ENCODE peak calls at places on chromosomes 4 and X, in ten cellular contexts. One of them, this sample, is unnamed. For H3K4me1, the result is how much of the 10 kb centered on the place peaks cover.

GRCh38 chrX:109760241-109760921 is 27.3 kb upstream of the ACSL4 start:
- ATAC-seq in upper lobe of left lung: no peak
- ATAC-seq in heart left ventricle: no peak
- ATAC-seq in right lobe of liver: no peak
- ATAC-seq in A549: no peak
- ATAC-seq in GM12878: no peak
- ATAC-seq in HepG2: no peak
- ATAC-seq in gastrocnemius medialis: no peak
- ATAC-seq in body of pancreas: no peak
- ATAC-seq in IMR-90: no peak
- ATAC-seq in this sample: no peak

GRCh38 chr4:37132351-37132989 is 112.1 kb upstream of the NWD2 start:
- ATAC-seq in upper lobe of left lung: no peak
- ATAC-seq in heart left ventricle: no peak
- ATAC-seq in right lobe of liver: no peak
- ATAC-seq in A549: no peak
- ATAC-seq in GM12878: peak
- ATAC-seq in HepG2: peak
- ATAC-seq in gastrocnemius medialis: no peak
- ATAC-seq in body of pancreas: no peak
- ATAC-seq in IMR-90: no peak
- ATAC-seq in this sample: no peak

GRCh38 chr4:99201687-99202086 is 17.4 kb downstream of the ADH6 start:
- ATAC-seq in upper lobe of left lung: no peak
- ATAC-seq in heart left ventricle: peak
- ATAC-seq in right lobe of liver: peak
- ATAC-seq in A549: no peak
- ATAC-seq in GM12878: no peak
- ATAC-seq in HepG2: no peak
- ATAC-seq in gastrocnemius medialis: no peak
- ATAC-seq in body of pancreas: peak
- ATAC-seq in IMR-90: peak
- ATAC-seq in this sample: peak

GRCh38 chr4:6727081-6727942 is 11.3 kb downstream of the BLOC1S4 start:
- ATAC-seq in upper lobe of left lung: peak
- ATAC-seq in heart left ventricle: no peak
- ATAC-seq in right lobe of liver: no peak
- ATAC-seq in A549: no peak
- ATAC-seq in GM12878: no peak
- ATAC-seq in HepG2: peak
- ATAC-seq in gastrocnemius medialis: no peak
- ATAC-seq in body of pancreas: no peak
- ATAC-seq in IMR-90: no peak
- ATAC-seq in this sample: no peak

GRCh38 chrX:40996886-40997530 is 88.2 kb upstream of the USP9X start:
- ATAC-seq in upper lobe of left lung: peak
- ATAC-seq in heart left ventricle: no peak
- ATAC-seq in right lobe of liver: peak
- ATAC-seq in A549: peak
- ATAC-seq in GM12878: peak
- ATAC-seq in HepG2: peak
- ATAC-seq in gastrocnemius medialis: peak
- ATAC-seq in body of pancreas: peak
- ATAC-seq in IMR-90: peak
- ATAC-seq in this sample: peak

GRCh38 chrX:39984191-39984956 is 113.4 kb downstream of the BCOR start:
- ATAC-seq in upper lobe of left lung: no peak
- ATAC-seq in heart left ventricle: no peak
- ATAC-seq in right lobe of liver: no peak
- ATAC-seq in A549: no peak
- ATAC-seq in GM12878: peak
- ATAC-seq in HepG2: peak
- ATAC-seq in gastrocnemius medialis: peak
- ATAC-seq in body of pancreas: peak
- ATAC-seq in IMR-90: peak
- ATAC-seq in this sample: peak

GRCh38 chrX:14497184-14497666 is 32.1 kb upstream of the GLRA2 start:
- ATAC-seq in upper lobe of left lung: no peak
- ATAC-seq in heart left ventricle: no peak
- ATAC-seq in right lobe of liver: peak
- ATAC-seq in A549: no peak
- ATAC-seq in GM12878: peak
- ATAC-seq in HepG2: no peak
- ATAC-seq in gastrocnemius medialis: no peak
- ATAC-seq in body of pancreas: no peak
- ATAC-seq in IMR-90: no peak
- ATAC-seq in this sample: no peak

GRCh38 chr4:173371292-173372192 is 788 bp downstream of the SAP30 start:
- ATAC-seq in upper lobe of left lung: no peak
- ATAC-seq in heart left ventricle: no peak
- ATAC-seq in right lobe of liver: peak
- ATAC-seq in A549: peak
- ATAC-seq in GM12878: peak
- ATAC-seq in HepG2: peak
- ATAC-seq in gastrocnemius medialis: peak
- ATAC-seq in body of pancreas: peak
- ATAC-seq in IMR-90: peak
- ATAC-seq in this sample: peak

GRCh38 chr4:38371391-38371851 is 292.6 kb upstream of the KLF3 start:
- ATAC-seq in upper lobe of left lung: peak
- ATAC-seq in heart left ventricle: no peak
- ATAC-seq in right lobe of liver: peak
- ATAC-seq in A549: no peak
- ATAC-seq in GM12878: no peak
- ATAC-seq in HepG2: no peak
- ATAC-seq in gastrocnemius medialis: no peak
- ATAC-seq in body of pancreas: peak
- ATAC-seq in IMR-90: peak
- ATAC-seq in this sample: no peak

GRCh38 chr4:82043081-82043808 is 330.5 kb downstream of the HNRNPD start:
- ATAC-seq in upper lobe of left lung: no peak
- ATAC-seq in heart left ventricle: no peak
- ATAC-seq in right lobe of liver: peak
- ATAC-seq in A549: no peak
- ATAC-seq in GM12878: no peak
- ATAC-seq in HepG2: peak
- ATAC-seq in gastrocnemius medialis: no peak
- ATAC-seq in body of pancreas: peak
- ATAC-seq in IMR-90: no peak
- ATAC-seq in this sample: no peak

GRCh38 chr4:94583938-94584641 is 132.3 kb downstream of the PDLIM5 start:
- ATAC-seq in upper lobe of left lung: no peak
- ATAC-seq in heart left ventricle: no peak
- ATAC-seq in right lobe of liver: no peak
- ATAC-seq in A549: no peak
- ATAC-seq in GM12878: peak
- ATAC-seq in HepG2: no peak
- ATAC-seq in gastrocnemius medialis: peak
- ATAC-seq in body of pancreas: no peak
- ATAC-seq in IMR-90: no peak
- ATAC-seq in this sample: no peak

GRCh38 chr4:77697860-77698599 is 92.4 kb downstream of the CXCL13 start:
- ATAC-seq in upper lobe of left lung: peak
- ATAC-seq in heart left ventricle: peak
- ATAC-seq in right lobe of liver: peak
- ATAC-seq in A549: peak
- ATAC-seq in GM12878: no peak
- ATAC-seq in HepG2: peak
- ATAC-seq in gastrocnemius medialis: peak
- ATAC-seq in body of pancreas: peak
- ATAC-seq in IMR-90: peak
- ATAC-seq in this sample: no peak

DNA sequence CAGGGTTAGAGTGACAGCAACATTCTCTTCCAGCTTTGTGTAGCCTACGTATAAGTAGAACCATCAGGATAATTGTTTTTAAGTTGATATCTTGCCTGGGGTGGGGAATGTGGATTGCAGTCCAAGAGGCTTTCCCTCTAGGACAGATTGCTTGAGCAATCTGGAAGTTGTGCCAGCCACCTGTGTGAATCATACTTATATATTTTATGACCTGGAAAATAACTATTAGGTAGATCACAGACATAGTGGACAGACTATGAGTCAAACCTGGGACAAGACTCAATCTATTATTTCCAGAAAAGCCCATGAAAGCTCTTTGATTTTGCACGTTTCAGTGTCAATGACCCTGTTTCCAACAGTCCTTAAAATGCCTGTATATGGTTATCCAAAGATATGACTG is 98.9 kb downstream of the TLL1 start:
- ATAC-seq in upper lobe of left lung: no peak
- ATAC-seq in heart left ventricle: no peak
- ATAC-seq in right lobe of liver: no peak
- ATAC-seq in A549: no peak
- ATAC-seq in GM12878: no peak
- ATAC-seq in HepG2: no peak
- ATAC-seq in gastrocnemius medialis: no peak
- ATAC-seq in body of pancreas: no peak
- ATAC-seq in IMR-90: no peak
- ATAC-seq in this sample: no peak
- H3K4me1 ChIP-seq in upper lobe of left lung: under half
- H3K4me1 ChIP-seq in heart left ventricle: under half
- H3K4me1 ChIP-seq in right lobe of liver: under half
- H3K4me1 ChIP-seq in A549: under half
- H3K4me1 ChIP-seq in GM12878: under half
- H3K4me1 ChIP-seq in HepG2: under half
- H3K4me1 ChIP-seq in gastrocnemius medialis: under half
- H3K4me1 ChIP-seq in body of pancreas: under half
- H3K4me1 ChIP-seq in IMR-90: under half
- H3K4me1 ChIP-seq in this sample: under half

GRCh38 chr4:153385784-153386183 is 41.3 kb downstream of the MND1 start:
- ATAC-seq in upper lobe of left lung: no peak
- ATAC-seq in heart left ventricle: no peak
- ATAC-seq in right lobe of liver: peak
- ATAC-seq in A549: no peak
- ATAC-seq in GM12878: no peak
- ATAC-seq in HepG2: peak
- ATAC-seq in gastrocnemius medialis: no peak
- ATAC-seq in body of pancreas: no peak
- ATAC-seq in IMR-90: no peak
- ATAC-seq in this sample: no peak

GRCh38 chr4:153384160-153384559 is 39.7 kb downstream of the MND1 start:
- ATAC-seq in upper lobe of left lung: no peak
- ATAC-seq in heart left ventricle: no peak
- ATAC-seq in right lobe of liver: no peak
- ATAC-seq in A549: no peak
- ATAC-seq in GM12878: no peak
- ATAC-seq in HepG2: no peak
- ATAC-seq in gastrocnemius medialis: no peak
- ATAC-seq in body of pancreas: no peak
- ATAC-seq in IMR-90: no peak
- ATAC-seq in this sample: no peak

GRCh38 chr4:153387981-153388380 is 43.5 kb downstream of the MND1 start:
- ATAC-seq in upper lobe of left lung: no peak
- ATAC-seq in heart left ventricle: no peak
- ATAC-seq in right lobe of liver: no peak
- ATAC-seq in A549: no peak
- ATAC-seq in GM12878: no peak
- ATAC-seq in HepG2: no peak
- ATAC-seq in gastrocnemius medialis: no peak
- ATAC-seq in body of pancreas: no peak
- ATAC-seq in IMR-90: no peak
- ATAC-seq in this sample: no peak

DNA sequence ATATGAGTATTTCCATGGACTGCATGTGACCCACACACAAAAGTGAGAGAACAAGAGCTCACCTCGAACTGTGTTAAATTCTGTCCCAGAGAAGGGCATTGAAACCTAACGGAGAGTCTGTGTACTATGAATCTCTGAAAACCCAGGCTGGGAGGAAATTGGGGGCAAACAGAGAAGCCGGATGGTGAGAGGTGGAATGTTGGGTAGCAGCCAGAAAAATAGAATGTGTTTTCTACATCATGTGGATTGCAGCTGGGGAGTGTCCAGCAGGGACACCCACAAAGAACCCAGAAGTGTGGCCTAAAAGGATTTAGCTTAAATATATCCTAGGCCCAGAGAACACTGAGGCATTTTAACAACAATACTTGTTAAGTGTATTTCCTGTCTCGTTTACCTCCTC is 38.6 kb downstream of the MND1 start:
- ATAC-seq in upper lobe of left lung: no peak
- ATAC-seq in heart left ventricle: no peak
- ATAC-seq in right lobe of liver: no peak
- ATAC-seq in A549: no peak
- ATAC-seq in GM12878: no peak
- ATAC-seq in HepG2: no peak
- ATAC-seq in gastrocnemius medialis: no peak
- ATAC-seq in body of pancreas: no peak
- ATAC-seq in IMR-90: no peak
- ATAC-seq in this sample: no peak
- TF ChIP-seq POLR2A in upper lobe of left lung: no peak
- TF ChIP-seq POLR2A in heart left ventricle: no peak
- TF ChIP-seq POLR2A in right lobe of liver: no peak
- TF ChIP-seq POLR2A in A549: no peak
- TF ChIP-seq POLR2A in GM12878: no peak
- TF ChIP-seq POLR2A in HepG2: no peak
- TF ChIP-seq POLR2A in gastrocnemius medialis: no peak
- TF ChIP-seq POLR2A in body of pancreas: no peak
- TF ChIP-seq POLR2A in IMR-90: no peak
- TF ChIP-seq POLR2A in this sample: no peak

GRCh38 chrX:68682790-68683189 is 35.3 kb downstream of the STARD8 start:
- ATAC-seq in upper lobe of left lung: no peak
- ATAC-seq in heart left ventricle: no peak
- ATAC-seq in right lobe of liver: no peak
- ATAC-seq in A549: no peak
- ATAC-seq in GM12878: no peak
- ATAC-seq in HepG2: no peak
- ATAC-seq in gastrocnemius medialis: no peak
- ATAC-seq in body of pancreas: no peak
- ATAC-seq in IMR-90: no peak
- ATAC-seq in this sample: no peak
- H3K4me1 ChIP-seq in upper lobe of left lung: under half
- H3K4me1 ChIP-seq in heart left ventricle: half or more
- H3K4me1 ChIP-seq in right lobe of liver: under half
- H3K4me1 ChIP-seq in A549: under half
- H3K4me1 ChIP-seq in GM12878: under half
- H3K4me1 ChIP-seq in HepG2: under half
- H3K4me1 ChIP-seq in gastrocnemius medialis: under half
- H3K4me1 ChIP-seq in body of pancreas: under half
- H3K4me1 ChIP-seq in IMR-90: under half
- H3K4me1 ChIP-seq in this sample: under half

GRCh38 chr4:157048248-157048647 is 27.7 kb upstream of the GLRB start:
- ATAC-seq in upper lobe of left lung: peak
- ATAC-seq in heart left ventricle: peak
- ATAC-seq in right lobe of liver: no peak
- ATAC-seq in A549: no peak
- ATAC-seq in GM12878: no peak
- ATAC-seq in HepG2: no peak
- ATAC-seq in gastrocnemius medialis: peak
- ATAC-seq in body of pancreas: no peak
- ATAC-seq in IMR-90: peak
- ATAC-seq in this sample: peak

GRCh38 chr4:157040380-157040779 is 35.6 kb upstream of the GLRB start:
- ATAC-seq in upper lobe of left lung: no peak
- ATAC-seq in heart left ventricle: no peak
- ATAC-seq in right lobe of liver: no peak
- ATAC-seq in A549: no peak
- ATAC-seq in GM12878: no peak
- ATAC-seq in HepG2: no peak
- ATAC-seq in gastrocnemius medialis: no peak
- ATAC-seq in body of pancreas: no peak
- ATAC-seq in IMR-90: no peak
- ATAC-seq in this sample: no peak

GRCh38 chr4:157045507-157046127 is 30.3 kb upstream of the GLRB start:
- ATAC-seq in upper lobe of left lung: peak
- ATAC-seq in heart left ventricle: peak
- ATAC-seq in right lobe of liver: peak
- ATAC-seq in A549: peak
- ATAC-seq in GM12878: peak
- ATAC-seq in HepG2: peak
- ATAC-seq in gastrocnemius medialis: peak
- ATAC-seq in body of pancreas: peak
- ATAC-seq in IMR-90: peak
- ATAC-seq in this sample: peak

GRCh38 chr4:157043131-157043530 is 32.8 kb upstream of the GLRB start:
- ATAC-seq in upper lobe of left lung: no peak
- ATAC-seq in heart left ventricle: no peak
- ATAC-seq in right lobe of liver: peak
- ATAC-seq in A549: peak
- ATAC-seq in GM12878: no peak
- ATAC-seq in HepG2: no peak
- ATAC-seq in gastrocnemius medialis: no peak
- ATAC-seq in body of pancreas: no peak
- ATAC-seq in IMR-90: peak
- ATAC-seq in this sample: no peak
- TF ChIP-seq POLR2A in upper lobe of left lung: no peak
- TF ChIP-seq POLR2A in heart left ventricle: no peak
- TF ChIP-seq POLR2A in right lobe of liver: no peak
- TF ChIP-seq POLR2A in A549: no peak
- TF ChIP-seq POLR2A in GM12878: no peak
- TF ChIP-seq POLR2A in HepG2: no peak
- TF ChIP-seq POLR2A in gastrocnemius medialis: no peak
- TF ChIP-seq POLR2A in body of pancreas: no peak
- TF ChIP-seq POLR2A in IMR-90: no peak
- TF ChIP-seq POLR2A in this sample: no peak

This sample was measured in gastroesophageal sphincter.